ENCODE peak calls at places on chromosomes 13 and 19, in five cellular contexts. One of them, this sample, is unnamed.

GRCh38 chr19:2428756-2429711 is 1.6 kb upstream of the TIMM13 start:
- DNase-seq in heart right ventricle: no peak
- DNase-seq in ovary: no peak
- DNase-seq in endodermal cell: peak; percentile 74
- DNase-seq in progenitor cell of endocrine pancreas: no peak
- DNase-seq in this sample: no peak

GRCh38 chr13:107025991-107026390 is 458.1 kb upstream of the ARGLU1 start:
- DNase-seq in heart right ventricle: peak; percentile 30
- DNase-seq in ovary: no peak
- DNase-seq in endodermal cell: no peak
- DNase-seq in progenitor cell of endocrine pancreas: no peak
- DNase-seq in this sample: no peak

GRCh38 chr13:41668130-41668757 is 210.9 kb downstream of the RGCC start:
- DNase-seq in heart right ventricle: no peak
- DNase-seq in ovary: peak; percentile 42
- DNase-seq in endodermal cell: peak; percentile 72
- DNase-seq in progenitor cell of endocrine pancreas: peak; percentile 15
- DNase-seq in this sample: no peak

GRCh38 chr13:24684600-24684998 is 4.4 kb downstream of the ATP12A start:
- DNase-seq in heart right ventricle: no peak
- DNase-seq in ovary: no peak
- DNase-seq in endodermal cell: peak; percentile 61
- DNase-seq in progenitor cell of endocrine pancreas: no peak
- DNase-seq in this sample: no peak

GRCh38 chr19:14971474-14971873 is 8.2 kb downstream of the SLC1A6 start:
- DNase-seq in heart right ventricle: no peak
- DNase-seq in ovary: no peak
- DNase-seq in endodermal cell: no peak
- DNase-seq in progenitor cell of endocrine pancreas: no peak
- DNase-seq in this sample: no peak

GRCh38 chr13:73521291-73521626 is 462.5 kb downstream of the KLF5 start:
- DNase-seq in heart right ventricle: no peak
- DNase-seq in ovary: no peak
- DNase-seq in endodermal cell: no peak
- DNase-seq in progenitor cell of endocrine pancreas: no peak
- DNase-seq in this sample: no peak

GRCh38 chr19:2186071-2186846 is 22.5 kb downstream of the DOT1L start:
- DNase-seq in heart right ventricle: peak; percentile 85
- DNase-seq in ovary: peak; percentile 77
- DNase-seq in endodermal cell: peak; percentile 70
- DNase-seq in progenitor cell of endocrine pancreas: no peak
- DNase-seq in this sample: peak; percentile 56

GRCh38 chr13:32086366-32086765 is 54.8 kb downstream of the FRY start:
- DNase-seq in heart right ventricle: no peak
- DNase-seq in ovary: no peak
- DNase-seq in endodermal cell: no peak
- DNase-seq in progenitor cell of endocrine pancreas: no peak
- DNase-seq in this sample: no peak

GRCh38 chr13:105721056-105721455 is 814.4 kb downstream of the EFNB2 start:
- DNase-seq in heart right ventricle: no peak
- DNase-seq in ovary: no peak
- DNase-seq in endodermal cell: no peak
- DNase-seq in progenitor cell of endocrine pancreas: no peak
- DNase-seq in this sample: no peak

GRCh38 chr13:48346583-48346982 is 43.0 kb downstream of the RB1 start:
- DNase-seq in heart right ventricle: no peak
- DNase-seq in ovary: no peak
- DNase-seq in endodermal cell: no peak
- DNase-seq in progenitor cell of endocrine pancreas: no peak
- DNase-seq in this sample: no peak

GRCh38 chr13:102657630-102658029 is 37.2 kb downstream of the METTL21C start:
- DNase-seq in heart right ventricle: no peak
- DNase-seq in ovary: no peak
- DNase-seq in endodermal cell: no peak
- DNase-seq in progenitor cell of endocrine pancreas: no peak
- DNase-seq in this sample: no peak
- TF ChIP-seq CTCF in heart right ventricle: no peak
- TF ChIP-seq CTCF in ovary: no peak
- TF ChIP-seq CTCF in endodermal cell: peak; percentile 60
- TF ChIP-seq CTCF in progenitor cell of endocrine pancreas: peak; percentile 44
- TF ChIP-seq CTCF in this sample: peak; percentile 23

DNA sequence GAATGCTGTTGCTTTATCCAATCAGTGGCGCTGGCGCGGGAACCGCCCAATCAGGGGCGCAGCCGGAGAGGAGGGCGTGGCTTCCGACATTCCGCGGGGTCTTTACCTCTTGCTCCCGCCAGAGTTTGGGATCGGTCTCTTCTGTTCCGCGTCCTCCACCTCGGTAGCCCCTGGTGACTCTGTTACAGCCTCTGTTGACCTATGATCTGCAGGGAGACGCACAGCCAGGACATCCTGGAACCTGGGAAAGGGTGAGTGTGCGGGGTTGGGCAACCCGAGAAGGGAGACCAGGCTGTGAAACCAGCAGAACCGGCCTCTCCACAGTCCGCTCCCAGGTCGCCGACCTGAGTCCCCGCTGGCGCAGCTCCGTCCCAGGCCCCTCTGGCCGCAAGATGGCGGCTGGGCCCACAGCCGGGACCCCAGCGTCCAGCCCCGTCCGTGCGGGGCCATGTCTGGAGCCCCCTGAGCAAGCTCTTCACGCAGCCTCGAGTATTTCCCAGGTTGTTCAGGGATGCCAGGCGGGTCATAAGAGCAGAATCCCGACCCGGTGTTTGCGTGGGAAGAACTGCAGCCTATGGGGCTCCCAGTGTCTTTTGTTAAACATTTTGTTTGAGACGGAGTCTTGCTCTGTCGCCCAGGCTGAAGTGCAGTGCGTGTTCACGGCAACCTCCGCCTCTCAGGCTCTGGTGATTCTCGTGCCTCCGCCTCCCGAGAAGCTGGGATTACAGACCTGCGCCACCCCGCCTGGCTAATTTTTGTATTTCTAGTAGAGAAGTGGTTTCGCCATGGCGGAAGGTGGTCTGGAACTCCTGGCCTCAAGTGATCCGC is 4.4 kb upstream of the ZNF681 start:
- DNase-seq in heart right ventricle: peak; percentile 87
- DNase-seq in ovary: peak; percentile 79
- DNase-seq in endodermal cell: peak; percentile 95
- DNase-seq in progenitor cell of endocrine pancreas: peak; percentile 90
- DNase-seq in this sample: peak; percentile 76
- TF ChIP-seq CTCF in heart right ventricle: no peak
- TF ChIP-seq CTCF in ovary: no peak
- TF ChIP-seq CTCF in endodermal cell: peak; percentile 44
- TF ChIP-seq CTCF in progenitor cell of endocrine pancreas: no peak
- TF ChIP-seq CTCF in this sample: no peak

GRCh38 chr13:61286148-61286745 is 129.4 kb downstream of the PCDH20 start:
- DNase-seq in heart right ventricle: no peak
- DNase-seq in ovary: no peak
- DNase-seq in endodermal cell: peak; percentile 73
- DNase-seq in progenitor cell of endocrine pancreas: no peak
- DNase-seq in this sample: no peak
- TF ChIP-seq CTCF in heart right ventricle: no peak
- TF ChIP-seq CTCF in ovary: no peak
- TF ChIP-seq CTCF in endodermal cell: peak; percentile 84
- TF ChIP-seq CTCF in progenitor cell of endocrine pancreas: peak; percentile 28
- TF ChIP-seq CTCF in this sample: peak; percentile 37

DNA sequence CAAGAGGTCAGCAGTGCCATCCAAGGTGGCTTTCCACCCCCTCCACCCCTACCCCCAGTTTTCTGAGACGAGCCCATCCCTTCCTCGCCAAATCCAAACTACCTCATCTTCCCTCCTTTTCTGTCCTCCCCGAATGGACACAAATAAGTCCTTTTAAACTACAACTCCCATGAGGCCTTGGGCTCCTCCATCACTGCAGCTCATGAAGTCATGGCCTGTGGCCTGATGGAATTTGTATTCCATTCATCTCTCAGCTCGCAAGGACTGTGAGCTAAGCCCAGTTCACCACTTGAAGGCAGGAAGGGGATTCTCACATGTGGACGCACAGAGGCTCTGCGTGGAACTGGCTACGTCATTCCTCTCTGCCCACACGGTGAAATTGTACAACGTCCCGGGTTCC is 12.5 kb downstream of the PTPRH start:
- DNase-seq in heart right ventricle: no peak
- DNase-seq in ovary: no peak
- DNase-seq in endodermal cell: no peak
- DNase-seq in progenitor cell of endocrine pancreas: no peak
- DNase-seq in this sample: no peak
- TF ChIP-seq CTCF in heart right ventricle: no peak
- TF ChIP-seq CTCF in ovary: no peak
- TF ChIP-seq CTCF in endodermal cell: no peak
- TF ChIP-seq CTCF in progenitor cell of endocrine pancreas: no peak
- TF ChIP-seq CTCF in this sample: no peak

DNA sequence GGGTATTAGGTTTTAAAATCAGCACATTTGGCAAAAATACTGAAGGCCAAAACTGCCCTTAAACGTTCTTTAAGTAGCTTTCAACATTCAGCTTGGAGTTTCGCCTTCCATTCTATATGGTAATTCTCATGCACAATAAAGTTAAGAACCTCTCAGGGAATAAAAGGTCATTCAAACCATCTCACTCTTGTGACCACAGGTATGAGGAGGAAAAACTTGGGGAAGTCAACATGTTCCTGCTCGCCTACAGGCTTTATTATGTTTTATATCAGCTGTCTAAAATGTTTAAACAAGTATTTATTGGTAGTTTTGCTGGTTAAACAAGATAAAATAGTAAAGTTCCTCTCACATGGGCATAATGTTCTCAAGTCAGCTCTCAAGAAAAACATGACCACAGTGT is 19.9 kb upstream of the TM9SF2 start:
- DNase-seq in heart right ventricle: no peak
- DNase-seq in ovary: no peak
- DNase-seq in endodermal cell: no peak
- DNase-seq in progenitor cell of endocrine pancreas: no peak
- DNase-seq in this sample: no peak
- TF ChIP-seq CTCF in heart right ventricle: no peak
- TF ChIP-seq CTCF in ovary: no peak
- TF ChIP-seq CTCF in endodermal cell: no peak
- TF ChIP-seq CTCF in progenitor cell of endocrine pancreas: no peak
- TF ChIP-seq CTCF in this sample: no peak

GRCh38 chr19:54462713-54463530 is 656 bp downstream of the LENG9 start:
- DNase-seq in heart right ventricle: peak; percentile 77
- DNase-seq in ovary: peak; percentile 68
- DNase-seq in endodermal cell: peak; percentile 91
- DNase-seq in progenitor cell of endocrine pancreas: no peak
- DNase-seq in this sample: peak; percentile 68
- TF ChIP-seq CTCF in heart right ventricle: no peak
- TF ChIP-seq CTCF in ovary: no peak
- TF ChIP-seq CTCF in endodermal cell: peak; percentile 67
- TF ChIP-seq CTCF in progenitor cell of endocrine pancreas: peak; percentile 20
- TF ChIP-seq CTCF in this sample: no peak

GRCh38 chr19:387777-388176 is 21.2 kb downstream of the C2CD4C start:
- DNase-seq in heart right ventricle: no peak
- DNase-seq in ovary: no peak
- DNase-seq in endodermal cell: no peak
- DNase-seq in progenitor cell of endocrine pancreas: no peak
- DNase-seq in this sample: no peak
- TF ChIP-seq CTCF in heart right ventricle: no peak
- TF ChIP-seq CTCF in ovary: no peak
- TF ChIP-seq CTCF in endodermal cell: no peak
- TF ChIP-seq CTCF in progenitor cell of endocrine pancreas: no peak
- TF ChIP-seq CTCF in this sample: no peak

GRCh38 chr19:48872182-48872883 is at the start of gene PPP1R15A:
- DNase-seq in heart right ventricle: peak; percentile 98
- DNase-seq in ovary: peak; percentile 99
- DNase-seq in endodermal cell: peak; percentile 99
- DNase-seq in progenitor cell of endocrine pancreas: peak; percentile 99
- DNase-seq in this sample: peak; percentile 100
- TF ChIP-seq CTCF in heart right ventricle: no peak
- TF ChIP-seq CTCF in ovary: peak; percentile 90
- TF ChIP-seq CTCF in endodermal cell: peak; percentile 13
- TF ChIP-seq CTCF in progenitor cell of endocrine pancreas: no peak
- TF ChIP-seq CTCF in this sample: no peak

GRCh38 chr19:13329766-13330165 is 176.5 kb downstream of the CACNA1A start:
- DNase-seq in heart right ventricle: no peak
- DNase-seq in ovary: no peak
- DNase-seq in endodermal cell: no peak
- DNase-seq in progenitor cell of endocrine pancreas: no peak
- DNase-seq in this sample: no peak

GRCh38 chr19:13330285-13330684 is 176.0 kb downstream of the CACNA1A start:
- DNase-seq in heart right ventricle: no peak
- DNase-seq in ovary: no peak
- DNase-seq in endodermal cell: no peak
- DNase-seq in progenitor cell of endocrine pancreas: no peak
- DNase-seq in this sample: no peak

GRCh38 chr19:13337181-13337580 is 169.1 kb downstream of the CACNA1A start:
- DNase-seq in heart right ventricle: no peak
- DNase-seq in ovary: no peak
- DNase-seq in endodermal cell: no peak
- DNase-seq in progenitor cell of endocrine pancreas: no peak
- DNase-seq in this sample: no peak

GRCh38 chr19:13339869-13340268 is 166.4 kb downstream of the CACNA1A start:
- DNase-seq in heart right ventricle: no peak
- DNase-seq in ovary: no peak
- DNase-seq in endodermal cell: no peak
- DNase-seq in progenitor cell of endocrine pancreas: no peak
- DNase-seq in this sample: no peak

DNA sequence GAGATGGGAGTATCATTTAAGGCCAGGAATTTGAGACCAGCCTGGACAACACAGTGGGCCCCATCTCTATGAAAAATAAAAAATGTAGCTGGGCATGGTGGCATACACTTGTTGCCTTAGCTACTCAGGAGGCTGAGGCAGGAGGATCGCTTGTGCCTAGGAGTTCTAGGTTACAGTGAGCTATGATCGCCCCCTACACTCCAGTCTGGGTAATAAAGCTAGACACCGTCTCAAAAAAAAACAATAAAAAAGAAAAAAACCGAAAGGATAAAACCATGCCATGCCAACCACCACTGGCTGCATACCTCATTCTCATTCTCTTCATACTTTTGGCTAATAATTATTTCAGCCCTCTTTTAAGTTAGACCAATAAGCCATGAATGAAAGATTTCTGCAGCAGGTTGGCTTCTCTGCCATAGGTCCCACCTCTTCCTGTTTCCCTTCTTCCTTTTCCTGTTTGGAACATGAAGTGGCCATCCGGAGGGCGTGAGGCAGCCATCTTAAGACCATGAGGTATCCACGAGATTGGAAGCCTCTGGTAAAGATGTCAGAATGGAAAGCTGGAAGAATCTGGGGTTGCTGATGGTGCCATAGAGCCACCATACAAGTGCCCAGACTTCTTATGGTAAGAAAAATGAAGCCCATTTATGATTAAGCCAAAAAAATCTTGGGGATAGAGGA is 171.3 kb downstream of the CACNA1A start:
- DNase-seq in heart right ventricle: no peak
- DNase-seq in ovary: no peak
- DNase-seq in endodermal cell: no peak
- DNase-seq in progenitor cell of endocrine pancreas: no peak
- DNase-seq in this sample: no peak
- TF ChIP-seq CTCF in heart right ventricle: no peak
- TF ChIP-seq CTCF in ovary: no peak
- TF ChIP-seq CTCF in endodermal cell: peak; percentile 57
- TF ChIP-seq CTCF in progenitor cell of endocrine pancreas: no peak
- TF ChIP-seq CTCF in this sample: no peak